ENCODE peak calls at places on chromosomes 6 and 20, in six cellular contexts. One of them, this sample, is unnamed.

GRCh38 chr6:39362487-39362865 is 40.0 kb upstream of the KCNK16 start:
- DNase-seq in A549: no peak
- DNase-seq in A673: peak; percentile 95
- DNase-seq in psoas muscle: no peak
- DNase-seq in ovary: no peak
- DNase-seq in pancreas: no peak
- DNase-seq in this sample: peak; percentile 62

GRCh38 chr6:131914967-131915751 is 36.0 kb downstream of the CCN2 start:
- DNase-seq in A549: peak; percentile 29
- DNase-seq in A673: peak; percentile 86
- DNase-seq in psoas muscle: peak; percentile 38
- DNase-seq in ovary: peak; percentile 71
- DNase-seq in pancreas: peak; percentile 73
- DNase-seq in this sample: peak; percentile 56

GRCh38 chr20:17652411-17652810 is 29.6 kb downstream of the RRBP1 start:
- DNase-seq in A549: no peak
- DNase-seq in A673: no peak
- DNase-seq in psoas muscle: no peak
- DNase-seq in ovary: no peak
- DNase-seq in pancreas: no peak
- DNase-seq in this sample: no peak

GRCh38 chr20:11902264-11902663 is 15.4 kb upstream of the BTBD3 start:
- DNase-seq in A549: no peak
- DNase-seq in A673: peak; percentile 18
- DNase-seq in psoas muscle: no peak
- DNase-seq in ovary: no peak
- DNase-seq in pancreas: no peak
- DNase-seq in this sample: no peak

GRCh38 chr6:1416820-1417219 is 27.4 kb downstream of the FOXF2 start:
- DNase-seq in A549: no peak
- DNase-seq in A673: no peak
- DNase-seq in psoas muscle: no peak
- DNase-seq in ovary: no peak
- DNase-seq in pancreas: no peak
- DNase-seq in this sample: no peak

GRCh38 chr20:49705358-49705757 is 8.3 kb downstream of the B4GALT5 start:
- DNase-seq in A549: no peak
- DNase-seq in A673: no peak
- DNase-seq in psoas muscle: no peak
- DNase-seq in ovary: no peak
- DNase-seq in pancreas: no peak
- DNase-seq in this sample: no peak

GRCh38 chr20:61765871-61766654 is 299.6 kb downstream of the TAF4 start:
- DNase-seq in A549: no peak
- DNase-seq in A673: no peak
- DNase-seq in psoas muscle: no peak
- DNase-seq in ovary: no peak
- DNase-seq in pancreas: no peak
- DNase-seq in this sample: no peak

GRCh38 chr6:52330470-52330869 is 31.5 kb upstream of the PAQR8 start:
- DNase-seq in A549: no peak
- DNase-seq in A673: no peak
- DNase-seq in psoas muscle: no peak
- DNase-seq in ovary: no peak
- DNase-seq in pancreas: no peak
- DNase-seq in this sample: no peak

GRCh38 chr6:87139236-87139635 is 16.1 kb upstream of the ZNF292 start:
- DNase-seq in A549: peak; percentile 40
- DNase-seq in A673: peak; percentile 71
- DNase-seq in psoas muscle: no peak
- DNase-seq in ovary: no peak
- DNase-seq in pancreas: peak; percentile 29
- DNase-seq in this sample: peak; percentile 43

GRCh38 chr6:1482381-1483166 is 93.2 kb downstream of the FOXF2 start:
- DNase-seq in A549: no peak
- DNase-seq in A673: no peak
- DNase-seq in psoas muscle: no peak
- DNase-seq in ovary: no peak
- DNase-seq in pancreas: no peak
- DNase-seq in this sample: no peak

DNA sequence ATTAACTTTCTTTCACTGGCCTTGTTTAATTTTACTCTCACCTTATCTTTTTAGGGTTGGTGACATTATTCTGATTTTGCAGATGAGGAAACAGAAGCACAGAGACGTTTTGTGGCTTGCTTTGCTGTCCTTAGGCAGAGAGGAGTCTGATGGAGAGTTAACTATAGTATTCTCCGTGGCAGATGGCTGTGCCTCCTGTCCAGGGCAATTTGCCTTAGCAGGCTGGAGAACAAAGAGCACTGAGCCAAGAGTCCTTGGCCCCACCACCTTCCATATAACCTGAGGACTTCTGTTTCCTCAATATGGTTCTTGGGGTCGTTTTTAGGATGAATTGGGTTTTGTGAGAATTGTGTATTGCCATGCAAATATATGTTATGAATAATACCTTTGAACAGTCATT is 71.4 kb upstream of the BACH2 start:
- DNase-seq in A549: no peak
- DNase-seq in A673: no peak
- DNase-seq in psoas muscle: no peak
- DNase-seq in ovary: no peak
- DNase-seq in pancreas: no peak
- DNase-seq in this sample: no peak
- H3K27ac ChIP-seq in A549: peak overlapping the region; percentile 55
- H3K27ac ChIP-seq in A673: no peak overlapping the region
- H3K27ac ChIP-seq in psoas muscle: no peak overlapping the region
- H3K27ac ChIP-seq in ovary: peak overlapping the region; percentile 58
- H3K27ac ChIP-seq in pancreas: no peak overlapping the region
- H3K27ac ChIP-seq in this sample: no peak overlapping the region

DNA sequence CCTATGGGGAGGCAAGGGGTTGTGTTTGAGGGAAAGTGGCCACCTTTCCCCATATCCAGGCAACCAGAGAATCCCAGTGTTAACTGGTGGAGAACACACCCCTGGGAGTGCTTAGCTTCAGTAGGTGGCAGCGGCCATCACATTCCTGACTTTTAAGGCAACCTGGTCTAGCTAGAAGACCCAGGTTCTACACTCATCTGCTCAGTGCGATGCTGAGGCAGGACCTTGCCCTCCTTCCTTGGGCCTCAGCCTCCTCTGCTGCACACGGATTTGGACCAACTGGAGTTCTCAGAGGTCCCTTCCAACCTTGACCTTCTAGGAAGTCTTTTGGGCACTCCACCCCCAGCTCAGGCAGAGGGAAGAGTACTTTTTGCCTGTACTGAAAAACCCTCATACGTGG is 3.0 kb downstream of the CCND3 start:
- DNase-seq in A549: no peak
- DNase-seq in A673: no peak
- DNase-seq in psoas muscle: no peak
- DNase-seq in ovary: no peak
- DNase-seq in pancreas: no peak
- DNase-seq in this sample: no peak
- H3K4me3 ChIP-seq in A549: peak overlapping the region; percentile 87
- H3K4me3 ChIP-seq in A673: no peak overlapping the region
- H3K4me3 ChIP-seq in psoas muscle: no peak overlapping the region
- H3K4me3 ChIP-seq in ovary: no peak overlapping the region
- H3K4me3 ChIP-seq in pancreas: no peak overlapping the region
- H3K4me3 ChIP-seq in this sample: no peak overlapping the region

DNA sequence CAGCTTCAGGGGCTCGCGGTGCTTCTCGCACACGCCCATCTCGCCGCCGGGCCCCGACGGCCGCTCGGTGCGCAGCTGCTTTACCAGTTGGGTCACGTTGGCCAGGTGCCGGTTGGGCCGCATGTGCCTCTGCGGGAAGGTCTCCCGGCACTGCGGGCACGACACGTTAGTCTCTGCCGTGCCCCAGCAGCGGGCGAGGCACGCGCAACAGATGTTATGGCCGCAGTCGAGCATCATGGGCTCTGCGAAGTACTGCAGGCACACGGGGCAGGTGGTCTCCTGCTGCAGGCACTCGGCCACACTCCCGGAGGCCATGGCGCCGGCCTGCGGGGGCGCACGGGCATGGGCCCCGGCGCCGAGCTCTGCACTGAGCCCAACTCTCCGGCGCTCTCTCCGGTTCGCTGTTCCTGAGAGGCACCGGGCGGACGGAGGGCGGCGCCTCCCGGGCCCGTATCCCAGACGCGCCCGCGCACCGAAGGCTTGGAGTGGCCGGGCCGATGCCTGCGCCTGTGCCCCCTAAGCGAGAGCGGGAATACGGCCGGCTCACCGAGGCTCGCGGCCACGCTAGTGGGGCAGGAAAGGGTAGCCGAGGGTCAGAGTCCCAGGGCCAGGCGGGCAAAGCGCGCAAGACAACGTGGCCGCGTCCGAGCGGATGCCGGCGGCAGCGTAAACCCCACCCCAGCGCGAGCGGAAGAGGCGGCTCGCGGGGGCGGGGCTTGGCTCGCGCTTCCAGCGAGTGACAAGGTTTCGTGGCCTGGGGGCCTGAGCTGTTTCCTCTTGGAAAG is at the start of gene TRIM27:
- DNase-seq in A549: peak; percentile 75
- DNase-seq in A673: peak; percentile 90
- DNase-seq in psoas muscle: peak; percentile 93
- DNase-seq in ovary: peak; percentile 88
- DNase-seq in pancreas: peak; percentile 93
- DNase-seq in this sample: peak; percentile 92
- TF ChIP-seq CTCF in A549: no peak
- TF ChIP-seq CTCF in A673: no peak
- TF ChIP-seq CTCF in psoas muscle: peak; percentile 13
- TF ChIP-seq CTCF in ovary: no peak
- TF ChIP-seq CTCF in pancreas: no peak
- TF ChIP-seq CTCF in this sample: no peak

DNA sequence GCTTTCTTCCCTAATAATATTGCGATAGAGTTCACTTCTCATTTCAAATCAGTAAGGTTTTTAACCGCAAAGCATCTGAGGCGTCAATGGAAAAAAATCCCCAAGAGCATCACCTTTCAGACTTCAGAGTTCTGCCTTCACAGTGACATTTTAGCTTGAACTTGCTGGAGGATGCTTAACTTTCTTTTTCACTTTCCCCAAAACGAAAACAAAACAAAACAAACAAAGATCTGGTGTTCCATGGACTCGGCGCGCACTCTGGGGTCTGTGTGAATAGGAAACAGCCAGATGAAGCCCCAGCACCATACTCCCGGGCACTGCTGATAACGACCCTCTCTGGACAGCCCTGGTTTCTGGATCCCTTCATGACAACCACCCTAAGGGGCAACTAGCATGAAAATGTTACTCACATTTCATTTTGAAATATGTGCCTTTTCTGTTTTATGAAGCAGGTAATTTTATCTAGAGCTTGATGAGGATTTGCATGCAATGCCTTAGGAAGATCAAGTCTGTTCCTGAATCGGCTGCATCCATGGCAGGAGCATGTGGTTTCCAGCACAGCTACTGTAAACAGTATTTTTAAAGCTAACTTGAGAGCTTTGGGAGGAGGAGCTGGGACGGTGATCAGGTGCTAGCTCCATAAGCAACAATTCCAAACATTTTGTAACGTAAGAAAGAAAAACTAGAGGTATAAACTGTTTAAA is 44.5 kb downstream of the RAMACL start:
- DNase-seq in A549: no peak
- DNase-seq in A673: no peak
- DNase-seq in psoas muscle: no peak
- DNase-seq in ovary: no peak
- DNase-seq in pancreas: no peak
- DNase-seq in this sample: no peak
- H3K27ac ChIP-seq in A549: no peak overlapping the region
- H3K27ac ChIP-seq in A673: no peak overlapping the region
- H3K27ac ChIP-seq in psoas muscle: no peak overlapping the region
- H3K27ac ChIP-seq in ovary: no peak overlapping the region
- H3K27ac ChIP-seq in pancreas: no peak overlapping the region
- H3K27ac ChIP-seq in this sample: no peak overlapping the region

DNA sequence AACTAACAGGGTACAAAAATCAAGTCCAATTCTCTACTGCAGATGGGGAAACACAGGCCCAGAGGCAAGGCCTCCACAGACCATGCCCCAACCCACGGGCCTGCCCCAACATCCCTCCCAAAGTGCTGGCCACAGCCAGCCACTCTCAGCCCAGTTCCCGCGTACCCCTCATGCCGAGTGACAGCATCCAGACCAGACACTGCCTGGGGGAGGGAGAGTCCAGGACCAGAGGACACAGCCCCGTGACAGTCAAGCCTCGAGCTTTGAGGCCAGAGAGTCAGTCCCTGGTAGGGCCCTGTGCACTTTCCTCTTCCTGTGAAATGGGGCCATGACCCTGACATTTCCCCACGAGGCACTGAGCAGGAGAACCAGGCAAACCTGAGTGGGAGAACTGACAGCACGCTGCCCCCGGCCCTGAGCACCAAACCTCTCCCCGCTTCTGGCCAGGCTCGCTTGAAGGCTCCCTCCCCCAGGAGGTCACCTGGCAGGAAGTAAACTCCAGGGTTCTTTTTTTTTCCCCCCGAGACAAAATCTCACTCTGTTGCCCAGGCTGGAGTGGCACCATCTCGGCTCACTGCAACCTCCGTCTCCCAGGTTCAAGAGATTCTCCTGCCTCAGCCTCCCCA is 4.9 kb downstream of the MYL9 start:
- DNase-seq in A549: no peak
- DNase-seq in A673: no peak
- DNase-seq in psoas muscle: no peak
- DNase-seq in ovary: no peak
- DNase-seq in pancreas: no peak
- DNase-seq in this sample: no peak
- H3K4me3 ChIP-seq in A549: no peak overlapping the region
- H3K4me3 ChIP-seq in A673: no peak overlapping the region
- H3K4me3 ChIP-seq in psoas muscle: no peak overlapping the region
- H3K4me3 ChIP-seq in ovary: no peak overlapping the region
- H3K4me3 ChIP-seq in pancreas: no peak overlapping the region
- H3K4me3 ChIP-seq in this sample: no peak overlapping the region

DNA sequence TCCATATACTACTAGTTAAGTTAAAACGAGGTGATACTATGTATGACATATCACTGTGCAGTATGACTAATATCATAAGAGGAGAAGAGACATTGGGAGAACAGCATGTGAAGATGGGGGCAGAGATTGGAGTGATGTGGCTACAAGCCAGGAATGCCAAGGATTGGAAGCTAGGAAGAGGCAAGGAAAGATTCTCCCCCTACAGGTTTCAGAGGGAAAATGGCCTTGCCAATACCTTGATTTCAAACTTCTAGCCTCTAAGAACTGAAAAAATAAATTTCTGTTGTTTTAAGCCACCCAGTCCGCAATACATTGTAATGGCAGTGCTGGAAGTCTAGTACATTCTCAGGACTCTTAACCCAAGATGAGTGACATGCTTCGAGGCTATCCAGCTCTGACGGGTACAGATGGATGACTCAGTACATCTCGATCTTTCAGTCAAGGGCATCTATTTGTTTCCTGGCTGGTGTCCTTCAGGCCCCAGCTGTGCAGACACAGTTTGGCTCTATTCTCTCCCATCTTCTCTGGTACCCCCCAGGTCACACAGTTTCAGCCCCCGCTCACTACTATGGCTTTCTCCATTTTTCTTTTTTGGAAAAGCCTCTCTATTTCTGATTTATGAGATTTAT is 55.5 kb upstream of the THEMIS start:
- DNase-seq in A549: no peak
- DNase-seq in A673: peak; percentile 34
- DNase-seq in psoas muscle: no peak
- DNase-seq in ovary: no peak
- DNase-seq in pancreas: no peak
- DNase-seq in this sample: no peak
- TF ChIP-seq CTCF in A549: no peak
- TF ChIP-seq CTCF in A673: no peak
- TF ChIP-seq CTCF in psoas muscle: no peak
- TF ChIP-seq CTCF in ovary: no peak
- TF ChIP-seq CTCF in pancreas: no peak
- TF ChIP-seq CTCF in this sample: no peak

GRCh38 chr6:157760589-157761330 is 62.3 kb upstream of the SNX9 start:
- DNase-seq in A549: no peak
- DNase-seq in A673: no peak
- DNase-seq in psoas muscle: no peak
- DNase-seq in ovary: no peak
- DNase-seq in pancreas: no peak
- DNase-seq in this sample: no peak
- H3K27ac ChIP-seq in A549: peak overlapping the region; percentile 87
- H3K27ac ChIP-seq in A673: no peak overlapping the region
- H3K27ac ChIP-seq in psoas muscle: no peak overlapping the region
- H3K27ac ChIP-seq in ovary: no peak overlapping the region
- H3K27ac ChIP-seq in pancreas: no peak overlapping the region
- H3K27ac ChIP-seq in this sample: no peak overlapping the region

This sample was measured in adrenal gland.